ENCODE peak calls at places on chromosome 16, in nine cellular contexts. R is heart left ventricle, T is IMR-90, S is body of pancreas, Y is sigmoid colon, J is tibial nerve, P is Peyer's patch, F is right lobe of liver, A is esophagus squamous epithelium. D is an unnamed sample. For H3K27me3, the result is how much of the 10 kb centered on the place peaks cover.

GRCh38 chr16:84166796-84167695 is 19.8 kb downstream of the TAF1C start:
- DNase-seq in R (no peak), T (no peak), S (no peak), Y (no peak), J (no peak), P (no peak), F (no peak), A (no peak), D (no peak)

GRCh38 chr16:26598061-26598460 is 468.7 kb upstream of the C16orf82 start:
- DNase-seq in R (no peak), T (no peak), S (no peak), Y (no peak), J (no peak), P (no peak), F (no peak), A (no peak), D (no peak)

GRCh38 chr16:1443980-1444729 is at the start of gene CCDC154:
- DNase-seq in R (no peak), T (no peak), S (no peak), Y (no peak), J (no peak), P (no peak), F (no peak), A (no peak), D (no peak)

GRCh38 chr16:85541619-85542547 is 71.2 kb upstream of the GSE1 start:
- DNase-seq in R (no peak), T (no peak), S (no peak), Y (no peak), J (no peak), P (no peak), F (no peak), A (no peak), D (no peak)

GRCh38 chr16:83420206-83420760 is 387.5 kb upstream of the HSBP1 start:
- DNase-seq in R (no peak), T (peak), S (no peak), Y (no peak), J (no peak), P (no peak), F (no peak), A (no peak), D (no peak)

GRCh38 chr16:85202051-85202601 is 89.9 kb upstream of the CIBAR2 start:
- DNase-seq in R (no peak), T (no peak), S (no peak), Y (no peak), J (no peak), P (no peak), F (no peak), A (no peak), D (no peak)

GRCh38 chr16:67199808-67200198 is 872 bp downstream of the ELMO3 start:
- DNase-seq in R (no peak), T (no peak), S (peak), Y (no peak), J (no peak), P (no peak), F (no peak), A (no peak), D (no peak)

GRCh38 chr16:58426095-58426494 is 33.8 kb downstream of the GINS3 start:
- DNase-seq in R (peak), T (no peak), S (no peak), Y (no peak), J (no peak), P (peak), F (no peak), A (no peak), D (no peak)

GRCh38 chr16:70661534-70661917 is 15.2 kb downstream of the IL34 start:
- DNase-seq in R (no peak), T (no peak), S (no peak), Y (peak), J (no peak), P (no peak), F (no peak), A (no peak), D (no peak)

GRCh38 chr16:3690991-3691720 is 26.2 kb downstream of the TRAP1 start:
- DNase-seq in R (no peak), T (no peak), S (no peak), Y (no peak), J (peak), P (no peak), F (no peak), A (no peak), D (no peak)

GRCh38 chr16:3687792-3688191 is 29.5 kb downstream of the TRAP1 start:
- DNase-seq in R (no peak), T (no peak), S (no peak), Y (no peak), J (no peak), P (no peak), F (no peak), A (no peak), D (no peak)

GRCh38 chr16:3691778-3692177 is 25.5 kb downstream of the TRAP1 start:
- DNase-seq in R (no peak), T (no peak), S (no peak), Y (no peak), J (no peak), P (no peak), F (no peak), A (no peak), D (no peak)

GRCh38 chr16:3690470-3690918 is 26.8 kb downstream of the TRAP1 start:
- DNase-seq in R (peak), T (peak), S (peak), Y (peak), J (peak), P (peak), F (peak), A (peak), D (peak)

GRCh38 chr16:3689731-3690130 is 27.6 kb downstream of the TRAP1 start:
- DNase-seq in R (no peak), T (no peak), S (no peak), Y (no peak), J (no peak), P (no peak), F (no peak), A (no peak), D (no peak)
- TF ChIP-seq POLR2A in R (no peak), T (no peak), S (no peak), Y (no peak), J (no peak), P (no peak), F (no peak), A (no peak), D (no peak)

GRCh38 chr16:23753908-23754593 is 775 bp upstream of the CHP2 start:
- DNase-seq in R (no peak), T (no peak), S (no peak), Y (no peak), J (no peak), P (no peak), F (no peak), A (no peak), D (no peak)

GRCh38 chr16:23754594-23755483 is at the start of gene CHP2:
- DNase-seq in R (peak), T (no peak), S (peak), Y (no peak), J (no peak), P (no peak), F (peak), A (no peak), D (no peak)

GRCh38 chr16:23757116-23757515 is 2.3 kb downstream of the CHP2 start:
- DNase-seq in R (no peak), T (no peak), S (no peak), Y (no peak), J (no peak), P (no peak), F (no peak), A (no peak), D (no peak)

GRCh38 chr16:23757937-23758619 is 3.3 kb downstream of the CHP2 start:
- DNase-seq in R (no peak), T (no peak), S (no peak), Y (no peak), J (no peak), P (no peak), F (no peak), A (no peak), D (no peak)

GRCh38 chr16:23755484-23755809 is 621 bp downstream of the CHP2 start:
- DNase-seq in R (no peak), T (no peak), S (no peak), Y (no peak), J (no peak), P (no peak), F (no peak), A (no peak), D (no peak)
- H3K27me3 ChIP-seq in R (half or more), T (under half), S (under half), Y (under half), J (under half), P (under half), F (under half), A (under half), D (under half)

GRCh38 chr16:28125592-28125991 is 62.1 kb upstream of the GSG1L start:
- DNase-seq in R (no peak), T (no peak), S (no peak), Y (no peak), J (no peak), P (no peak), F (no peak), A (no peak), D (no peak)

GRCh38 chr16:28117168-28117565 is 53.7 kb upstream of the GSG1L start:
- DNase-seq in R (no peak), T (no peak), S (no peak), Y (no peak), J (no peak), P (no peak), F (no peak), A (no peak), D (no peak)

GRCh38 chr16:28118636-28119035 is 55.1 kb upstream of the GSG1L start:
- DNase-seq in R (no peak), T (no peak), S (no peak), Y (no peak), J (no peak), P (no peak), F (no peak), A (no peak), D (no peak)

GRCh38 chr16:28121527-28121926 is 58.0 kb upstream of the GSG1L start:
- DNase-seq in R (no peak), T (no peak), S (no peak), Y (no peak), J (no peak), P (no peak), F (no peak), A (no peak), D (no peak)

GRCh38 chr16:28120754-28121153 is 57.2 kb upstream of the GSG1L start:
- DNase-seq in R (no peak), T (no peak), S (no peak), Y (no peak), J (no peak), P (no peak), F (no peak), A (no peak), D (no peak)
- TF ChIP-seq POLR2A in R (no peak), T (no peak), S (no peak), Y (no peak), J (no peak), P (no peak), F (no peak), A (no peak), D (no peak)

DNA sequence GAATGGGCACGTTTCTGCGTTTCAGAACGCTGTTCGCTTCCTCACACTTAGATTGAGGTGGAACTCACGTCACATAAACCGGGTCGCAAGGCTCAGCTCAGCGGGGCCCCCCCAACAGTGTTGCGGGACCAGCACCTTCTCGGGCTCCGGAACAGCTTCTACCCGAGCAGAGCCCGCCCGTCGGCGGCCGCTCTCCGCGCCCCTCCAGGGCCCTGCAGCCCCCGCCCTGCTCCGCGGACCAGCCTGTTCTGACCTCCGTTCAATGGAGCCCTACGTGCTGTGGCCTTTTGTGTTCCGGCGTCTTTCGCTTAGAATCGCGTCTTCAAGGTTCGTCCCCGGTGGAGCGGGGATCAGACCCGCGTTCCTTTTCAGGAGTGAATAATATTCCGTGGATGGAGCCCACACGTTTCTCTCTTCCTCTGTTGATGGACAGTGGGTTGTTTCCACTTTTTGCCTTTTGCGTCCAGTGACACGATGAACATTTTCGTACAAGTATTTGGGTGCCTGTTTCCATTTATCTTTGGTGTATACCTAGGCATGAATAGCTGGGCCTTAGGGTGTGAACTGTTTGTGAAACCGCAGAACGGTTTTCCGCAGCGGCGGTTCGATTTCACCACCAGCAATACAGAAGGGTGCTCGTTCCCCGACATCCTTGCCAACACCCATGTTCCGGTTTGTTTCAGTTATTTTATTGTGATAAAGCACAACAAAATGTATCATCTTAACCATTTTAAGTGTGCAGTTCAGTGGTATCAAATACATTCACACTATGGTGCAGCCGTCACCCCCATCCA is 2.3 kb upstream of the SLC22A31 start:
- DNase-seq in R (peak), T (no peak), S (no peak), Y (no peak), J (no peak), P (no peak), F (peak), A (no peak), D (no peak)
- H3K27me3 ChIP-seq in R (half or more), T (under half), S (under half), Y (under half), J (half or more), P (under half), F (under half), A (under half), D (under half)

D was measured in vagina.